ENCODE peak calls at places on chromosome 21, in four cellular contexts. L is stomach, F is breast epithelium, R is body of pancreas. N is an unnamed sample. For H3K36me3, the result is how much of the 10 kb centered on the place peaks cover.

GRCh38 chr21:37155216-37155615 is 82.2 kb downstream of the TTC3 start:
- DNase-seq in F (no peak), R (no peak), L (no peak), N (no peak)

GRCh38 chr21:42618713-42619112 is 34.7 kb upstream of the PDE9A start:
- DNase-seq in R (no peak), L (no peak), F (no peak), N (no peak)

GRCh38 chr21:36992671-36993070 is 13.8 kb upstream of the RIPPLY3 start:
- DNase-seq in R (peak), F (no peak), L (peak), N (no peak)

GRCh38 chr21:16587671-16588379 is 858.0 kb downstream of the USP25 start:
- DNase-seq in F (peak), L (no peak), R (peak), N (no peak)

GRCh38 chr21:33028759-33029511 is 3.2 kb downstream of the OLIG2 start:
- DNase-seq in R (no peak), F (no peak), L (no peak), N (no peak)

GRCh38 chr21:37130971-37131370 is 57.9 kb downstream of the TTC3 start:
- DNase-seq in R (no peak), F (no peak), L (no peak), N (no peak)

GRCh38 chr21:46498335-46499050 is 39.8 kb downstream of the DIP2A start:
- DNase-seq in L (no peak), F (no peak), R (no peak), N (no peak)

GRCh38 chr21:33403128-33403785 is at the start of gene IFNGR2:
- DNase-seq in F (no peak), R (peak), L (peak), N (peak)

GRCh38 chr21:35988396-35989140 is 71.8 kb downstream of the SETD4 start:
- DNase-seq in F (no peak), L (no peak), R (no peak), N (no peak)

GRCh38 chr21:42248783-42249597 is 30.1 kb downstream of the ABCG1 start:
- DNase-seq in L (no peak), R (peak), F (no peak), N (no peak)

GRCh38 chr21:34707876-34708325 is 39.1 kb downstream of the CLIC6 start:
- DNase-seq in F (no peak), L (no peak), R (no peak), N (no peak)

GRCh38 chr21:36847189-36847588 is 119.3 kb downstream of the HLCS start:
- DNase-seq in R (no peak), F (no peak), L (no peak), N (no peak)

GRCh38 chr21:46218906-46219590 is 9.5 kb downstream of the LSS start:
- DNase-seq in L (no peak), R (no peak), F (no peak), N (no peak)

GRCh38 chr21:42417533-42417932 is 13.8 kb downstream of the UBASH3A start:
- DNase-seq in L (no peak), F (no peak), R (no peak), N (no peak)

GRCh38 chr21:21210552-21210951 is 212.3 kb downstream of the NCAM2 start:
- DNase-seq in F (no peak), L (no peak), R (no peak), N (no peak)

GRCh38 chr21:19767546-19767945 is 1230.7 kb upstream of the NCAM2 start:
- DNase-seq in F (no peak), L (no peak), R (no peak), N (no peak)

GRCh38 chr21:33266784-33267135 is 593 bp downstream of the IL10RB start:
- DNase-seq in R (no peak), L (peak), F (no peak), N (peak)

GRCh38 chr21:36113647-36114428 is 21.0 kb upstream of the CBR3 start:
- DNase-seq in F (no peak), L (peak), R (peak), N (peak)

GRCh38 chr21:37364722-37365121 is 1.9 kb upstream of the DYRK1A start:
- DNase-seq in L (no peak), R (no peak), F (no peak), N (no peak)

GRCh38 chr21:31343680-31344480 is at the start of gene TIAM1:
- DNase-seq in R (peak), L (peak), F (peak), N (peak)

GRCh38 chr21:28906841-28907240 is 85.8 kb downstream of the LTN1 start:
- DNase-seq in F (no peak), L (no peak), R (no peak), N (no peak)
- TF ChIP-seq POLR2A in F (no peak), L (no peak), R (no peak), N (no peak)

GRCh38 chr21:45186709-45187108 is 101.0 kb downstream of the POFUT2 start:
- DNase-seq in R (no peak), L (no peak), F (no peak), N (no peak)

GRCh38 chr21:45192332-45192731 is 95.4 kb downstream of the POFUT2 start:
- DNase-seq in L (no peak), R (no peak), F (no peak), N (no peak)

GRCh38 chr21:45184869-45185268 is 102.8 kb downstream of the POFUT2 start:
- DNase-seq in L (no peak), F (no peak), R (no peak), N (no peak)

GRCh38 chr21:45187646-45188045 is 100.0 kb downstream of the POFUT2 start:
- DNase-seq in F (no peak), L (no peak), R (no peak), N (no peak)

GRCh38 chr21:45190013-45190412 is 97.7 kb downstream of the POFUT2 start:
- DNase-seq in L (no peak), F (no peak), R (no peak), N (no peak)
- H3K36me3 ChIP-seq in L (half or more), F (under half), R (under half), N (under half)

DNA sequence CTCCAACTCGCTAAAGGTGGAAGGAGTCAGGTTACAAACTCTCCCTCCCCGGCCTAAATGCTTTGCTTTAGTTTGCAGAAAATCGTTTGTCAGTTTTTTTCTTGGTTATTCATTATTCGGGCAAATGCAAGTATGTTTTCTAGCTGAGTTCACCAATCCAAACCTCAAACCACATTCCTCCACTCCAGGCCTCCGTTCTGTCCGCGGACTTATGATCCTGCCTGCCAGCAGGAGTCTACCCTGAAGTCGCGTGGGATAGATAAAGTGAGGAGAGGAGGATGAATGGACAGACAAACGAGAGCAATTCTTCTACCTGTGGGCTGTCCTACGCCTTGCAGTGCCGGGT is 1.3 kb downstream of the ADAMTS1 start:
- DNase-seq in L (no peak), R (no peak), F (no peak), N (no peak)
- H3K27ac ChIP-seq in L (peak), R (peak), F (peak), N (peak)

DNA sequence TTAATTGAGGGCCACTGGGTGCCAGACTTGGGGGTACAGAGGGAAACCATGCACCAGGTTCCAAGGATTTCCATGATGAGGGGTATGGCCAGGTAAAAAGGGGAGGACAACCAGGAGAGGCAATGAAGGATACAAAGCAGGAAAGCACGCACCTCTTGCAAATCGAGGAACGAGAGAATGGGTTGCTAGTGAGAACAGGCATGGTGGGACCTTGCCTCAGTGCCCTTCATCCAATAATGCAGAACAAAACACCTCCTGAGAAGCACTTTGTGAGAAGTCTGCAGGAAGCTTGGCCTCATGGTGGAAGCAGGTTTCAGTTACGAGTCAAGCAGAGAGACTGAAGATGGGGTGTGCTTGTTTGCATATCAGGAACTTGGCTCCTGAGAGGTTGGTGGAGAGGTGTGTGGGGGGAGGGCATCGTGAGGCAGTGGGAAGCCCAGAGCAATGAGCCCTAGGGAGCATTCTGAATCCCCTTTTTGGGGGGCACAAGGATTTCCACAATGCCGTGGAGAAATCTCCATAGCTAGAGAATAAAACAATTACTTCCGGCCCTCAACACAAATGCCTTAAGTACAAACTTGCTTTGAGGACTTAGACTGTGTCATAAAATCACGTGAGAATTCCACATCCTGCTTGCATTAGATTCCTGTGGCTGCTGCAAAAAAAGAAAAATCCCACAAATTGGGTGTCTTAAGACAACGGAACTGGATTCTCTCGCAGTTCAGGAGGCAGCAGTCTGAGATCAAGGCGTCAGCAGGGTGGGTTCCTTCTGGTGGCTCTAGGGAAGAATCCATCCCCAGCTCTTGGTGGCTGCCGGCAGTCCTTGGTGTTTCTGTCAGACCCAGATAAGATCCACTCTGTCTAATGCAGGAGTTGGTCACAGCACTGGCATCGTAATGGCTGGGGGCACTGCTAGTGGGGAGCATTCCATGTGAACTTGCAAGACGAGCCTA is 54.9 kb upstream of the BACE2 start:
- DNase-seq in L (no peak), R (peak), F (peak), N (no peak)
- TF ChIP-seq POLR2A in L (no peak), R (no peak), F (no peak), N (no peak)

GRCh38 chr21:44850208-44850800 is 23.2 kb downstream of the PTTG1IP start:
- DNase-seq in F (no peak), L (no peak), R (no peak), N (peak)
- H3K36me3 ChIP-seq in F (under half), L (half or more), R (under half), N (under half)

DNA sequence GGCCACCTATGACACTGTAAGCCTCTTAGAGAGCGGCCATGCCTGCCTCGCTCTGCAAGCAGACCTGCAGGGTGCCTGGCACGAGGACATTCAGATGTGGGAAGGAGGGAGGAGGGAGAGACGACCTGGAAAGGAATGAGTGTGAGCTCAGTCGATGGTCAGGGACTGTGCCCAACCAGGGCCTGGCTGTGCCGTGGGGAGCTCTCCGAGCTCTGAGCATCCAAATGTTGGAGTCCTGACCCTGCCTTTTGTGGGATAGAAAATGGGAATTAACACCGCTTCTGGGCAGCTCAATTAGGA is 7.3 kb downstream of the CSTB start:
- DNase-seq in R (no peak), L (no peak), F (no peak), N (no peak)
- H3K27ac ChIP-seq in R (no peak), L (peak), F (no peak), N (no peak)

GRCh38 chr21:45129231-45129923 is 55.0 kb downstream of the ADARB1 start:
- DNase-seq in F (no peak), L (no peak), R (no peak), N (no peak)
- TF ChIP-seq POLR2A in F (no peak), L (no peak), R (no peak), N (no peak)

DNA sequence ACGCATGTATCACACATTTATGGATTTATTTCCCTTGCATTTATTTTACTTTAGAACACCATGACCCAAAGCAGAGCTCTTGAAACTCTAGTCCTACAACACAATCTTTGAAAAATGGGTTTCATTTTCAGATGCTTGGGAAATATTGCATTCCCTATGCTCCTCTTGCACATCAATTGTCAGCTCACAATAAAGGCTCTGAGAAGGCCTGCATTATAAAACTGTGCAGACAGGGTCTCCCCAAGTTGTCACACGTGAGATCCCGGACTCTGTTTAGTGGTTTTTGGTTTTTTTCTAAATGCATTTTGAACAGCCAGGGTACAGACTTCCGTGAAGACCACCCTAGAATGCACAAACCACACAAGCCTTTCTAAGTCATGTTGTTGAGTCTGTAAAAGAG is 9.9 kb upstream of the B3GALT5 start:
- DNase-seq in F (no peak), L (no peak), R (no peak), N (no peak)
- H3K36me3 ChIP-seq in F (under half), L (under half), R (under half), N (under half)

GRCh38 chr21:15586752-15587436 is 142.9 kb upstream of the USP25 start:
- DNase-seq in F (no peak), R (no peak), L (no peak), N (no peak)
- H3K27ac ChIP-seq in F (no peak), R (no peak), L (no peak), N (no peak)

N was measured in Peyer's patch.